ENCODE peak calls at places on chromosomes 5 and 9, in seven cellular contexts. One of them, this sample, is unnamed.

GRCh38 chr5:115150512-115150911 is 19.2 kb downstream of the TRIM36 start:
- DNase-seq in M059J: no peak
- DNase-seq in endothelial cell: no peak
- DNase-seq in cardiac fibroblast: no peak
- DNase-seq in NCI-H1436: no peak
- DNase-seq in activated naive CD4-positive, alpha-beta T cell treated with anti-CD3 and anti-CD28 coated beads, Interleukin-2, amount 10 ng/mL, durations not matched to agents 7 days and 5 days: no peak
- DNase-seq in lung: no peak
- DNase-seq in this sample: no peak

GRCh38 chr9:99840061-99840460 is 18.4 kb downstream of the NR4A3 start:
- DNase-seq in activated naive CD4-positive, alpha-beta T cell treated with anti-CD3 and anti-CD28 coated beads, Interleukin-2, amount 10 ng/mL, durations not matched to agents 7 days and 5 days: no peak
- DNase-seq in lung: no peak
- DNase-seq in endothelial cell: no peak
- DNase-seq in cardiac fibroblast: no peak
- DNase-seq in NCI-H1436: no peak
- DNase-seq in M059J: no peak
- DNase-seq in this sample: no peak

GRCh38 chr5:133460172-133460758 is 152.1 kb downstream of the FSTL4 start:
- DNase-seq in activated naive CD4-positive, alpha-beta T cell treated with anti-CD3 and anti-CD28 coated beads, Interleukin-2, amount 10 ng/mL, durations not matched to agents 7 days and 5 days: peak
- DNase-seq in M059J: peak
- DNase-seq in cardiac fibroblast: peak
- DNase-seq in lung: no peak
- DNase-seq in endothelial cell: peak
- DNase-seq in NCI-H1436: peak
- DNase-seq in this sample: peak

GRCh38 chr5:14190194-14191164 is 47.3 kb downstream of the TRIO start:
- DNase-seq in endothelial cell: no peak
- DNase-seq in lung: no peak
- DNase-seq in activated naive CD4-positive, alpha-beta T cell treated with anti-CD3 and anti-CD28 coated beads, Interleukin-2, amount 10 ng/mL, durations not matched to agents 7 days and 5 days: no peak
- DNase-seq in cardiac fibroblast: peak
- DNase-seq in M059J: peak
- DNase-seq in NCI-H1436: peak
- DNase-seq in this sample: no peak

GRCh38 chr9:133135193-133135745 is 14.2 kb upstream of the RALGDS start:
- DNase-seq in activated naive CD4-positive, alpha-beta T cell treated with anti-CD3 and anti-CD28 coated beads, Interleukin-2, amount 10 ng/mL, durations not matched to agents 7 days and 5 days: peak
- DNase-seq in NCI-H1436: no peak
- DNase-seq in cardiac fibroblast: peak
- DNase-seq in M059J: peak
- DNase-seq in endothelial cell: no peak
- DNase-seq in lung: no peak
- DNase-seq in this sample: no peak

GRCh38 chr9:31336841-31337240 is 1047.6 kb upstream of the ACO1 start:
- DNase-seq in cardiac fibroblast: no peak
- DNase-seq in lung: no peak
- DNase-seq in M059J: no peak
- DNase-seq in NCI-H1436: no peak
- DNase-seq in endothelial cell: no peak
- DNase-seq in activated naive CD4-positive, alpha-beta T cell treated with anti-CD3 and anti-CD28 coated beads, Interleukin-2, amount 10 ng/mL, durations not matched to agents 7 days and 5 days: no peak
- DNase-seq in this sample: no peak

GRCh38 chr5:82812575-82812974 is 264.6 kb downstream of the TMEM167A start:
- DNase-seq in cardiac fibroblast: peak
- DNase-seq in endothelial cell: no peak
- DNase-seq in lung: no peak
- DNase-seq in activated naive CD4-positive, alpha-beta T cell treated with anti-CD3 and anti-CD28 coated beads, Interleukin-2, amount 10 ng/mL, durations not matched to agents 7 days and 5 days: no peak
- DNase-seq in NCI-H1436: no peak
- DNase-seq in M059J: peak
- DNase-seq in this sample: no peak

GRCh38 chr5:106874531-106874930 is 796.2 kb downstream of the EFNA5 start:
- DNase-seq in activated naive CD4-positive, alpha-beta T cell treated with anti-CD3 and anti-CD28 coated beads, Interleukin-2, amount 10 ng/mL, durations not matched to agents 7 days and 5 days: no peak
- DNase-seq in cardiac fibroblast: no peak
- DNase-seq in endothelial cell: no peak
- DNase-seq in M059J: no peak
- DNase-seq in lung: no peak
- DNase-seq in NCI-H1436: no peak
- DNase-seq in this sample: no peak

GRCh38 chr5:38845555-38846378 is at the start of gene OSMR:
- DNase-seq in M059J: peak
- DNase-seq in endothelial cell: peak
- DNase-seq in lung: peak
- DNase-seq in activated naive CD4-positive, alpha-beta T cell treated with anti-CD3 and anti-CD28 coated beads, Interleukin-2, amount 10 ng/mL, durations not matched to agents 7 days and 5 days: no peak
- DNase-seq in cardiac fibroblast: peak
- DNase-seq in NCI-H1436: no peak
- DNase-seq in this sample: peak

GRCh38 chr5:35183243-35183955 is 46.9 kb downstream of the PRLR start:
- DNase-seq in activated naive CD4-positive, alpha-beta T cell treated with anti-CD3 and anti-CD28 coated beads, Interleukin-2, amount 10 ng/mL, durations not matched to agents 7 days and 5 days: peak
- DNase-seq in endothelial cell: peak
- DNase-seq in cardiac fibroblast: peak
- DNase-seq in lung: peak
- DNase-seq in M059J: peak
- DNase-seq in NCI-H1436: no peak
- DNase-seq in this sample: peak

GRCh38 chr5:38465702-38466443 is 90.6 kb downstream of the LIFR start:
- DNase-seq in lung: no peak
- DNase-seq in NCI-H1436: no peak
- DNase-seq in M059J: peak
- DNase-seq in endothelial cell: no peak
- DNase-seq in cardiac fibroblast: no peak
- DNase-seq in activated naive CD4-positive, alpha-beta T cell treated with anti-CD3 and anti-CD28 coated beads, Interleukin-2, amount 10 ng/mL, durations not matched to agents 7 days and 5 days: no peak
- DNase-seq in this sample: no peak

GRCh38 chr5:8436919-8437318 is 568.0 kb downstream of the MTRR start:
- DNase-seq in NCI-H1436: no peak
- DNase-seq in cardiac fibroblast: no peak
- DNase-seq in M059J: no peak
- DNase-seq in activated naive CD4-positive, alpha-beta T cell treated with anti-CD3 and anti-CD28 coated beads, Interleukin-2, amount 10 ng/mL, durations not matched to agents 7 days and 5 days: no peak
- DNase-seq in lung: no peak
- DNase-seq in endothelial cell: no peak
- DNase-seq in this sample: no peak

GRCh38 chr5:102453716-102454115 is 45.1 kb downstream of the SLCO6A1 start:
- DNase-seq in endothelial cell: no peak
- DNase-seq in NCI-H1436: no peak
- DNase-seq in lung: no peak
- DNase-seq in cardiac fibroblast: peak
- DNase-seq in M059J: peak
- DNase-seq in activated naive CD4-positive, alpha-beta T cell treated with anti-CD3 and anti-CD28 coated beads, Interleukin-2, amount 10 ng/mL, durations not matched to agents 7 days and 5 days: no peak
- DNase-seq in this sample: no peak

GRCh38 chr9:99980578-99980977 is 74.1 kb downstream of the STX17 start:
- DNase-seq in NCI-H1436: no peak
- DNase-seq in lung: no peak
- DNase-seq in activated naive CD4-positive, alpha-beta T cell treated with anti-CD3 and anti-CD28 coated beads, Interleukin-2, amount 10 ng/mL, durations not matched to agents 7 days and 5 days: no peak
- DNase-seq in cardiac fibroblast: no peak
- DNase-seq in endothelial cell: no peak
- DNase-seq in M059J: no peak
- DNase-seq in this sample: no peak

GRCh38 chr5:98106116-98107088 is 667.1 kb upstream of the RGMB start:
- DNase-seq in endothelial cell: no peak
- DNase-seq in M059J: no peak
- DNase-seq in NCI-H1436: no peak
- DNase-seq in cardiac fibroblast: no peak
- DNase-seq in activated naive CD4-positive, alpha-beta T cell treated with anti-CD3 and anti-CD28 coated beads, Interleukin-2, amount 10 ng/mL, durations not matched to agents 7 days and 5 days: no peak
- DNase-seq in lung: no peak
- DNase-seq in this sample: no peak

GRCh38 chr9:132006657-132007370 is 72.9 kb downstream of the MED27 start:
- DNase-seq in lung: no peak
- DNase-seq in M059J: no peak
- DNase-seq in NCI-H1436: peak
- DNase-seq in activated naive CD4-positive, alpha-beta T cell treated with anti-CD3 and anti-CD28 coated beads, Interleukin-2, amount 10 ng/mL, durations not matched to agents 7 days and 5 days: peak
- DNase-seq in endothelial cell: no peak
- DNase-seq in cardiac fibroblast: peak
- DNase-seq in this sample: no peak

GRCh38 chr5:59133801-59134261 is 551.0 kb downstream of the RAB3C start:
- DNase-seq in endothelial cell: no peak
- DNase-seq in cardiac fibroblast: peak
- DNase-seq in lung: no peak
- DNase-seq in M059J: peak
- DNase-seq in NCI-H1436: no peak
- DNase-seq in activated naive CD4-positive, alpha-beta T cell treated with anti-CD3 and anti-CD28 coated beads, Interleukin-2, amount 10 ng/mL, durations not matched to agents 7 days and 5 days: no peak
- DNase-seq in this sample: peak

GRCh38 chr5:150625164-150625535 is 15.3 kb upstream of the SYNPO start:
- DNase-seq in lung: no peak
- DNase-seq in cardiac fibroblast: no peak
- DNase-seq in NCI-H1436: no peak
- DNase-seq in M059J: no peak
- DNase-seq in activated naive CD4-positive, alpha-beta T cell treated with anti-CD3 and anti-CD28 coated beads, Interleukin-2, amount 10 ng/mL, durations not matched to agents 7 days and 5 days: no peak
- DNase-seq in endothelial cell: no peak
- DNase-seq in this sample: no peak

GRCh38 chr5:103498800-103499199 is 63.8 kb downstream of the NUDT12 start:
- DNase-seq in NCI-H1436: no peak
- DNase-seq in cardiac fibroblast: no peak
- DNase-seq in activated naive CD4-positive, alpha-beta T cell treated with anti-CD3 and anti-CD28 coated beads, Interleukin-2, amount 10 ng/mL, durations not matched to agents 7 days and 5 days: no peak
- DNase-seq in M059J: no peak
- DNase-seq in lung: no peak
- DNase-seq in endothelial cell: no peak
- DNase-seq in this sample: no peak

GRCh38 chr5:171600736-171601265 is 181.4 kb downstream of the FGF18 start:
- DNase-seq in M059J: no peak
- DNase-seq in lung: no peak
- DNase-seq in NCI-H1436: no peak
- DNase-seq in cardiac fibroblast: peak
- DNase-seq in endothelial cell: no peak
- DNase-seq in activated naive CD4-positive, alpha-beta T cell treated with anti-CD3 and anti-CD28 coated beads, Interleukin-2, amount 10 ng/mL, durations not matched to agents 7 days and 5 days: no peak
- DNase-seq in this sample: no peak

GRCh38 chr9:110114086-110114887 is 93.7 kb downstream of the C9orf152 start:
- DNase-seq in M059J: peak
- DNase-seq in activated naive CD4-positive, alpha-beta T cell treated with anti-CD3 and anti-CD28 coated beads, Interleukin-2, amount 10 ng/mL, durations not matched to agents 7 days and 5 days: no peak
- DNase-seq in lung: no peak
- DNase-seq in endothelial cell: no peak
- DNase-seq in NCI-H1436: no peak
- DNase-seq in cardiac fibroblast: no peak
- DNase-seq in this sample: no peak

GRCh38 chr5:104815212-104815611 is 1252.6 kb upstream of the NUDT12 start:
- DNase-seq in NCI-H1436: no peak
- DNase-seq in endothelial cell: no peak
- DNase-seq in M059J: no peak
- DNase-seq in activated naive CD4-positive, alpha-beta T cell treated with anti-CD3 and anti-CD28 coated beads, Interleukin-2, amount 10 ng/mL, durations not matched to agents 7 days and 5 days: no peak
- DNase-seq in lung: no peak
- DNase-seq in cardiac fibroblast: no peak
- DNase-seq in this sample: no peak

GRCh38 chr5:59768204-59769040 is 125.1 kb downstream of the PDE4D start:
- DNase-seq in cardiac fibroblast: peak
- DNase-seq in activated naive CD4-positive, alpha-beta T cell treated with anti-CD3 and anti-CD28 coated beads, Interleukin-2, amount 10 ng/mL, durations not matched to agents 7 days and 5 days: peak
- DNase-seq in lung: peak
- DNase-seq in NCI-H1436: peak
- DNase-seq in endothelial cell: peak
- DNase-seq in M059J: peak
- DNase-seq in this sample: peak

GRCh38 chr5:139495644-139496435 is 13.3 kb upstream of the STING1 start:
- DNase-seq in lung: no peak
- DNase-seq in activated naive CD4-positive, alpha-beta T cell treated with anti-CD3 and anti-CD28 coated beads, Interleukin-2, amount 10 ng/mL, durations not matched to agents 7 days and 5 days: no peak
- DNase-seq in endothelial cell: no peak
- DNase-seq in M059J: peak
- DNase-seq in cardiac fibroblast: peak
- DNase-seq in NCI-H1436: no peak
- DNase-seq in this sample: no peak

GRCh38 chr9:137357166-137357565 is 55.1 kb upstream of the NRARP start:
- DNase-seq in endothelial cell: no peak
- DNase-seq in cardiac fibroblast: no peak
- DNase-seq in lung: no peak
- DNase-seq in activated naive CD4-positive, alpha-beta T cell treated with anti-CD3 and anti-CD28 coated beads, Interleukin-2, amount 10 ng/mL, durations not matched to agents 7 days and 5 days: no peak
- DNase-seq in NCI-H1436: no peak
- DNase-seq in M059J: no peak
- DNase-seq in this sample: no peak

GRCh38 chr5:171610686-171611085 is 174.9 kb upstream of the SMIM23 start:
- DNase-seq in cardiac fibroblast: no peak
- DNase-seq in endothelial cell: no peak
- DNase-seq in lung: no peak
- DNase-seq in M059J: no peak
- DNase-seq in NCI-H1436: no peak
- DNase-seq in activated naive CD4-positive, alpha-beta T cell treated with anti-CD3 and anti-CD28 coated beads, Interleukin-2, amount 10 ng/mL, durations not matched to agents 7 days and 5 days: no peak
- DNase-seq in this sample: no peak

GRCh38 chr5:135738564-135738875 is 95.9 kb upstream of the SLC25A48 start:
- DNase-seq in activated naive CD4-positive, alpha-beta T cell treated with anti-CD3 and anti-CD28 coated beads, Interleukin-2, amount 10 ng/mL, durations not matched to agents 7 days and 5 days: no peak
- DNase-seq in lung: no peak
- DNase-seq in M059J: no peak
- DNase-seq in NCI-H1436: no peak
- DNase-seq in cardiac fibroblast: no peak
- DNase-seq in endothelial cell: no peak
- DNase-seq in this sample: no peak

GRCh38 chr5:14142202-14142855 is 813 bp upstream of the TRIO start:
- DNase-seq in endothelial cell: no peak
- DNase-seq in NCI-H1436: no peak
- DNase-seq in lung: no peak
- DNase-seq in cardiac fibroblast: peak
- DNase-seq in M059J: no peak
- DNase-seq in activated naive CD4-positive, alpha-beta T cell treated with anti-CD3 and anti-CD28 coated beads, Interleukin-2, amount 10 ng/mL, durations not matched to agents 7 days and 5 days: no peak
- DNase-seq in this sample: no peak

GRCh38 chr5:84119252-84119651 is 265.4 kb downstream of the EDIL3 start:
- DNase-seq in endothelial cell: no peak
- DNase-seq in lung: no peak
- DNase-seq in NCI-H1436: no peak
- DNase-seq in cardiac fibroblast: no peak
- DNase-seq in M059J: peak
- DNase-seq in activated naive CD4-positive, alpha-beta T cell treated with anti-CD3 and anti-CD28 coated beads, Interleukin-2, amount 10 ng/mL, durations not matched to agents 7 days and 5 days: no peak
- DNase-seq in this sample: no peak

GRCh38 chr9:16501098-16501663 is 369.3 kb downstream of the BNC2 start:
- DNase-seq in NCI-H1436: no peak
- DNase-seq in cardiac fibroblast: peak
- DNase-seq in endothelial cell: no peak
- DNase-seq in M059J: peak
- DNase-seq in lung: no peak
- DNase-seq in activated naive CD4-positive, alpha-beta T cell treated with anti-CD3 and anti-CD28 coated beads, Interleukin-2, amount 10 ng/mL, durations not matched to agents 7 days and 5 days: no peak
- DNase-seq in this sample: no peak

GRCh38 chr9:77832647-77833046 is 184.5 kb upstream of the GNA14 start:
- DNase-seq in M059J: no peak
- DNase-seq in cardiac fibroblast: no peak
- DNase-seq in lung: no peak
- DNase-seq in activated naive CD4-positive, alpha-beta T cell treated with anti-CD3 and anti-CD28 coated beads, Interleukin-2, amount 10 ng/mL, durations not matched to agents 7 days and 5 days: no peak
- DNase-seq in NCI-H1436: no peak
- DNase-seq in endothelial cell: no peak
- DNase-seq in this sample: no peak

GRCh38 chr9:123275381-123275780 is 7.0 kb upstream of the STRBP start:
- DNase-seq in M059J: no peak
- DNase-seq in lung: no peak
- DNase-seq in endothelial cell: no peak
- DNase-seq in activated naive CD4-positive, alpha-beta T cell treated with anti-CD3 and anti-CD28 coated beads, Interleukin-2, amount 10 ng/mL, durations not matched to agents 7 days and 5 days: no peak
- DNase-seq in NCI-H1436: no peak
- DNase-seq in cardiac fibroblast: no peak
- DNase-seq in this sample: no peak

GRCh38 chr9:88998506-88998905 is 7.2 kb downstream of the S1PR3 start:
- DNase-seq in NCI-H1436: no peak
- DNase-seq in endothelial cell: no peak
- DNase-seq in M059J: peak
- DNase-seq in activated naive CD4-positive, alpha-beta T cell treated with anti-CD3 and anti-CD28 coated beads, Interleukin-2, amount 10 ng/mL, durations not matched to agents 7 days and 5 days: no peak
- DNase-seq in cardiac fibroblast: peak
- DNase-seq in lung: no peak
- DNase-seq in this sample: no peak

GRCh38 chr5:175866377-175866907 is 4.9 kb upstream of the CPLX2 start:
- DNase-seq in NCI-H1436: no peak
- DNase-seq in lung: no peak
- DNase-seq in endothelial cell: no peak
- DNase-seq in M059J: no peak
- DNase-seq in cardiac fibroblast: no peak
- DNase-seq in activated naive CD4-positive, alpha-beta T cell treated with anti-CD3 and anti-CD28 coated beads, Interleukin-2, amount 10 ng/mL, durations not matched to agents 7 days and 5 days: no peak
- DNase-seq in this sample: no peak

GRCh38 chr9:128323192-128323730 is 622 bp downstream of the COQ4 start:
- DNase-seq in lung: no peak
- DNase-seq in activated naive CD4-positive, alpha-beta T cell treated with anti-CD3 and anti-CD28 coated beads, Interleukin-2, amount 10 ng/mL, durations not matched to agents 7 days and 5 days: no peak
- DNase-seq in cardiac fibroblast: no peak
- DNase-seq in M059J: peak
- DNase-seq in NCI-H1436: no peak
- DNase-seq in endothelial cell: no peak
- DNase-seq in this sample: no peak

GRCh38 chr5:11377896-11378295 is 526.4 kb downstream of the CTNND2 start:
- DNase-seq in cardiac fibroblast: no peak
- DNase-seq in M059J: peak
- DNase-seq in activated naive CD4-positive, alpha-beta T cell treated with anti-CD3 and anti-CD28 coated beads, Interleukin-2, amount 10 ng/mL, durations not matched to agents 7 days and 5 days: no peak
- DNase-seq in lung: no peak
- DNase-seq in NCI-H1436: no peak
- DNase-seq in endothelial cell: no peak
- DNase-seq in this sample: no peak

GRCh38 chr9:128917151-128917849 is 3.5 kb upstream of the PHYHD1 start:
- DNase-seq in M059J: peak
- DNase-seq in endothelial cell: no peak
- DNase-seq in NCI-H1436: no peak
- DNase-seq in lung: peak
- DNase-seq in activated naive CD4-positive, alpha-beta T cell treated with anti-CD3 and anti-CD28 coated beads, Interleukin-2, amount 10 ng/mL, durations not matched to agents 7 days and 5 days: no peak
- DNase-seq in cardiac fibroblast: peak
- DNase-seq in this sample: no peak

GRCh38 chr5:173916233-173916632 is 28.1 kb downstream of the CPEB4 start:
- DNase-seq in lung: no peak
- DNase-seq in endothelial cell: no peak
- DNase-seq in cardiac fibroblast: no peak
- DNase-seq in M059J: no peak
- DNase-seq in activated naive CD4-positive, alpha-beta T cell treated with anti-CD3 and anti-CD28 coated beads, Interleukin-2, amount 10 ng/mL, durations not matched to agents 7 days and 5 days: no peak
- DNase-seq in NCI-H1436: no peak
- DNase-seq in this sample: no peak